ENCODE peak calls at places on chromosomes 7 and 10, in four cellular contexts. N, U, W and I are unnamed samples.

GRCh38 chr7:137944168-137944567 is 57.7 kb downstream of the CREB3L2 start:
- DNase-seq in N (no peak), W (no peak), U (no peak), I (peak)

GRCh38 chr10:14585287-14586193 is 189.2 kb downstream of the FAM107B start:
- DNase-seq in N (no peak), W (no peak), U (no peak), I (no peak)

GRCh38 chr10:122656308-122656705 is 43.3 kb downstream of the C10orf120 start:
- DNase-seq in U (no peak), N (no peak), W (no peak), I (no peak)

GRCh38 chr10:43140414-43140813 is 2.2 kb downstream of the CSGALNACT2 start:
- DNase-seq in U (peak), W (no peak), N (no peak), I (peak)

GRCh38 chr7:68547794-68548193 is 1050.5 kb upstream of the AUTS2 start:
- DNase-seq in N (no peak), U (peak), W (no peak), I (no peak)

GRCh38 chr7:120278773-120279172 is 5.8 kb downstream of the KCND2 start:
- DNase-seq in N (no peak), U (no peak), W (no peak), I (no peak)

GRCh38 chr10:103855424-103855823 is at the start of gene SH3PXD2A:
- DNase-seq in W (no peak), N (no peak), U (no peak), I (no peak)

GRCh38 chr7:48269066-48269465 is 97.8 kb downstream of the ABCA13 start:
- DNase-seq in W (no peak), U (no peak), N (no peak), I (peak)

GRCh38 chr7:122217125-122217524 is 73.1 kb upstream of the AASS start:
- DNase-seq in U (no peak), N (no peak), W (no peak), I (no peak)

GRCh38 chr10:34063592-34063991 is 729.1 kb upstream of the NRP1 start:
- DNase-seq in W (no peak), U (no peak), N (no peak), I (no peak)

GRCh38 chr7:15832996-15833395 is 146.5 kb upstream of the MEOX2 start:
- DNase-seq in W (no peak), U (no peak), N (no peak), I (no peak)
- TF ChIP-seq ELK1 in W (no peak), U (no peak), N (no peak), I (no peak)

DNA sequence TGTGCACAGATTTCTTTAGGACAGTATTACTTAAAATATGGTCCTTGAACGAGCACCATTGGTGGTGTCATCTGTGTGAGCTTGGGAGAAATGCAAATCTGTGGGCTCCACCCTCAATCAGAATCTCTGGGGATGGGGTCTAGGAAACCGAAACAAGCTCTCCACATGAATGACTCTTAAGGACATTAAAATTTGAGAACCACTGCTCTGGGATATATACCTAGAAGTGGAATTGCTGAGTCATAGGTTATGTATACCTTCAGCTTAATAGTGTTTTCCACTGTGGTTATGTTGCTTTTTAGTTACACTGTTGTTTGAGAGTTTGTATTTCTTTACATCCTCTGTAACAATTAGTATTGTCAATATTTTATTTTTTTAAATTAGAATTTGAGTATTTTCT is 24.0 kb downstream of the ZNRF2 start:
- DNase-seq in U (peak), W (no peak), N (no peak), I (peak)
- TF ChIP-seq ELK1 in U (no peak), W (no peak), N (no peak), I (no peak)

DNA sequence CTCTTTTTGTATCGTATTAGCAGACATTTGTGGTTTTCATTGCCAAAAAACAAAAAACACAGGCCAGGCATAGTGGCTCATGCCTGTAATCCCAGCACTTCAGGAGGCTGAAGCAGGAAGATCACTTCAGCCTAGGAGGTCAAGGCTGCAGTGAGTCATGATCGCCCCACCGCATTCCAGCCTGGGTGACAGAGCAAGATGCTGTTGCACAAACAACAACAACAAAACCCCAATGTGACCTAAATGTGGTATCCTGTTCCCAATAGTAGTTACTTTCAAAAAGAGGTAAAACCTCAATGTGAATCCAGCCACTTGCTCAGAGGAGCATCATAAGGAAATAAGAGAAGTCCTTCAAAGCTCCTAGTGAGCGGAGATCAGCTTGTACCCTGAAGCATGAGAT is 45.8 kb upstream of the SKAP2 start:
- DNase-seq in N (no peak), U (peak), W (no peak), I (peak)
- TF ChIP-seq ELK1 in N (no peak), U (no peak), W (no peak), I (no peak)

GRCh38 chr10:98917828-98918227 is 317.8 kb downstream of the HPSE2 start:
- DNase-seq in N (no peak), U (no peak), W (no peak), I (peak)

GRCh38 chr10:98921381-98921780 is 314.3 kb downstream of the HPSE2 start:
- DNase-seq in W (no peak), N (no peak), U (no peak), I (no peak)

GRCh38 chr10:98919899-98920298 is 315.8 kb downstream of the HPSE2 start:
- DNase-seq in W (peak), N (no peak), U (no peak), I (peak)

GRCh38 chr10:98920362-98920761 is 315.3 kb downstream of the HPSE2 start:
- DNase-seq in W (peak), N (no peak), U (no peak), I (peak)

GRCh38 chr10:98920807-98921206 is 314.8 kb downstream of the HPSE2 start:
- DNase-seq in W (peak), U (no peak), N (no peak), I (peak)
- TF ChIP-seq ELK1 in W (no peak), U (no peak), N (no peak), I (no peak)

DNA sequence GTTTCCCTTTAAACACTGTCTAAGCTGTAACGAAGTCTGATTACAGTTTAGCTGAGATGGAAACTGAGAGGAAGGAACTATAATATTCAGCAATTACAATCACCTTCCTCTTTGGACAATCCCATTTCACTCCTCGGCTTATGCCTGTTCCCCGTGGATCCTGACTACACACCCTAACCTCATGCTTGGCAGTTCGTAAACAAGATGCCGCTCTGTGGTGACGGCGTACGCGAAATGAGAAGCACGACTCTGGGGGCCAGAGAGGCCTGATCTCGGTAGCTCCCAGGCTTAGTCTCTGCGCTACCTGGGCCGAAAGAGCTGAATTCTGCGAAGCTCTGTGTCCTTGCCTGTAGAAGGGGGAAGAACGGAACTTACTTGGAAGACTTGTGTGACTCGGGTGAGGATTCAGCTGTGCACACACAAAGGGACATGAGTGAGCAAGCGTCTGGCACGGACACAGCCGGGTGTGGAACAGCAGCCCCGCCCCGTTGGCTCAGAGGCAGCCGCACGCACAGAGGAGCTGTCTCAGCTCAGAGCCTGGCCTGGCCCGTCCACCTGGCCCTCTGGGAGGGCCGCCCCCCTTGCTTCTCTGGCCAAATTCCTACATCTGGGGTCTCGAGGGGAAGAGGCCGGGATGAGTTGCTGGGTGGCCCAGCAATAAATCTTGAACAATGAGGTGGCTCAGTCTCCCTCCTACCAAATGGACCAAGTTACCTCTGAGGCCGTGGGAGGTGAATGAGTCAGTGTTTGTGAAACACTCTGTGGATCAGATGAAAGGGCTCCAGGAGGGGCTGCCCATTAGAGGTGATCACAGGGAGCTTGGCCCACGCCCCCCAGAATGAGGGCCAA is 83.9 kb downstream of the PDGFA start:
- DNase-seq in U (peak), W (no peak), N (no peak), I (peak)
- TF ChIP-seq ELK1 in U (no peak), W (no peak), N (no peak), I (no peak)

GRCh38 chr10:81179805-81180452 is 642.2 kb downstream of the SH2D4B start:
- DNase-seq in W (no peak), U (peak), N (peak), I (peak)
- TF ChIP-seq ELK1 in W (no peak), U (no peak), N (no peak), I (no peak)

DNA sequence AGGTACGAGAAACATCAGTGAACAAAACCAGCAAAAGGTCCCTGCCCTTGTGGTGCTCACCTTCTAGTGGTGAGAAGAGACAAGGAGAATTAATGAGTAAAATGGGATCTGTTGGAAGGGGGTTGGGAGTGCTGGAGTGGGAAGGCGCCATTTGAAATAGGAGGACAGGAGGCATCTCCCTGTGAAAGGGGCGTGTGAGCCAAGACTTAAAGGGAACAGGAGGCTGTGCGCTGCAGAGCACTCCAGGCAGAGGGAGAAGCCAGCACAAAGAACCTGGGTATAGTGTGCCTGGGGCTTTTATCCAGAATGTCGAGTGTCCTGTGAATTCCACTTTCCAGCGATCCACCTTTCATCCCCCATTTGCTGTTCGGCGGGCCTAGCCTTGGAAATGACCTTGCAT is 497.9 kb upstream of the GALNT17 start:
- DNase-seq in W (no peak), N (no peak), U (no peak), I (no peak)
- TF ChIP-seq ELK1 in W (no peak), N (no peak), U (no peak), I (no peak)